ENCODE peak calls at places on chromosomes 3 and 15, in six cellular contexts. V, Y, E, W, D and Q are unnamed samples.

GRCh38 chr3:132090921-132091320 is 56.1 kb upstream of the CPNE4 start:
- DNase-seq in E (no peak), Y (peak; percentile 5), D (no peak), V (peak; percentile 54), W (no peak), Q (peak; percentile 30)

GRCh38 chr15:69074843-69075224 is 60.3 kb downstream of the NOX5 start:
- DNase-seq in W (peak; percentile 9), V (no peak), E (no peak), D (peak; percentile 91), Y (peak; percentile 32), Q (peak; percentile 42)

GRCh38 chr3:175270199-175270837 is 411.2 kb downstream of the NAALADL2 start:
- DNase-seq in Y (peak; percentile 32), E (no peak), V (peak; percentile 16), W (peak; percentile 69), D (no peak), Q (no peak)

GRCh38 chr15:71443538-71443937 is 328.3 kb downstream of the THSD4 start:
- DNase-seq in W (peak; percentile 30), E (peak; percentile 47), V (peak; percentile 61), D (peak; percentile 35), Y (peak; percentile 51), Q (peak; percentile 62)

GRCh38 chr3:197406266-197406665 is 107.9 kb upstream of the DLG1 start:
- DNase-seq in D (peak; percentile 31), E (no peak), V (no peak), W (no peak), Y (peak; percentile 36), Q (no peak)

GRCh38 chr3:85172001-85172400 is 213.2 kb downstream of the CADM2 start:
- DNase-seq in E (no peak), W (no peak), Y (no peak), V (no peak), D (peak; percentile 95), Q (no peak)

GRCh38 chr3:196422976-196423781 is 9.0 kb downstream of the UBXN7 start:
- DNase-seq in E (no peak), D (peak; percentile 70), Y (peak; percentile 7), W (peak; percentile 33), V (no peak), Q (peak; percentile 36)

GRCh38 chr3:151227438-151228290 is 24.6 kb upstream of the GPR171 start:
- DNase-seq in D (peak; percentile 79), W (peak; percentile 69), E (peak; percentile 74), V (peak; percentile 79), Y (peak; percentile 87), Q (peak; percentile 90)

GRCh38 chr3:195916991-195917390 is 8.6 kb upstream of the TNK2 start:
- DNase-seq in V (no peak), E (no peak), Y (no peak), D (no peak), W (no peak), Q (no peak)

GRCh38 chr3:48236531-48236930 is 4.4 kb upstream of the ZNF589 start:
- DNase-seq in V (no peak), E (no peak), Y (no peak), W (no peak), D (no peak), Q (no peak)

GRCh38 chr3:189270248-189270832 is 98.6 kb downstream of the TPRG1 start:
- DNase-seq in E (peak; percentile 31), D (peak; percentile 56), Y (peak; percentile 79), W (peak; percentile 58), V (peak; percentile 96), Q (peak; percentile 87)

GRCh38 chr3:128823008-128823407 is 56.4 kb upstream of the ACAD9 start:
- DNase-seq in Y (no peak), D (no peak), E (no peak), W (no peak), V (no peak), Q (no peak)

GRCh38 chr3:117788086-117788485 is 1078.5 kb downstream of the TUSC7 start:
- DNase-seq in E (no peak), W (peak; percentile 5), Y (peak; percentile 65), V (no peak), D (no peak), Q (peak; percentile 23)

GRCh38 chr15:69474846-69475455 is 22.3 kb downstream of the RPLP1 start:
- DNase-seq in D (no peak), Y (peak; percentile 31), V (peak; percentile 29), E (no peak), W (no peak), Q (no peak)

GRCh38 chr3:69178838-69179739 is 56.7 kb upstream of the LMOD3 start:
- DNase-seq in E (no peak), D (no peak), W (no peak), Y (no peak), V (peak; percentile 80), Q (no peak)

GRCh38 chr3:180875071-180875698 is 37.3 kb upstream of the FXR1 start:
- DNase-seq in D (no peak), Y (no peak), W (no peak), V (no peak), E (no peak), Q (no peak)